ENCODE peak calls at places on chromosomes 3 and 15, in four cellular contexts. Q, L, I and D are unnamed samples.

GRCh38 chr3:134059680-134060560 is 30.2 kb upstream of the SLCO2A1 start:
- DNase-seq in Q (no peak), L (no peak), I (no peak), D (no peak)

GRCh38 chr3:14405886-14406238 is 3.5 kb downstream of the SLC6A6 start:
- DNase-seq in Q (no peak), L (no peak), I (peak; percentile 14), D (no peak)

GRCh38 chr3:162400697-162401096 is 904.1 kb downstream of the OTOL1 start:
- DNase-seq in Q (no peak), L (no peak), I (no peak), D (no peak)

GRCh38 chr15:63874616-63875015 is 40.9 kb upstream of the HERC1 start:
- DNase-seq in Q (no peak), L (no peak), I (no peak), D (no peak)

GRCh38 chr3:181458857-181459256 is 252.9 kb upstream of the SOX2 start:
- DNase-seq in Q (no peak), L (no peak), I (no peak), D (no peak)

GRCh38 chr15:79341361-79341760 is 30.4 kb downstream of the TMED3 start:
- DNase-seq in Q (no peak), L (no peak), I (no peak), D (no peak)

GRCh38 chr15:47378527-47378926 is 338.8 kb upstream of the SEMA6D start:
- DNase-seq in Q (no peak), L (no peak), I (no peak), D (no peak)

GRCh38 chr3:6510713-6511112 is 350.2 kb upstream of the GRM7 start:
- DNase-seq in Q (no peak), L (no peak), I (no peak), D (no peak)

GRCh38 chr15:43095243-43095642 is 10.6 kb downstream of the UBR1 start:
- DNase-seq in Q (no peak), L (no peak), I (no peak), D (no peak)

GRCh38 chr3:10198761-10199688 is 34.3 kb downstream of the IRAK2 start:
- DNase-seq in Q (peak; percentile 63), L (peak; percentile 65), I (peak; percentile 48), D (peak; percentile 55)

GRCh38 chr15:31473384-31474058 is 146.9 kb downstream of the KLF13 start:
- DNase-seq in Q (no peak), L (no peak), I (no peak), D (no peak)

GRCh38 chr15:64105113-64105704 is 9.4 kb downstream of the SNX1 start:
- DNase-seq in Q (no peak), L (no peak), I (peak; percentile 40), D (no peak)

GRCh38 chr15:68658641-68659358 is 80.0 kb downstream of the CORO2B start:
- DNase-seq in Q (no peak), L (no peak), I (no peak), D (no peak)

GRCh38 chr15:59791646-59792208 is 102.6 kb upstream of the BNIP2 start:
- DNase-seq in Q (no peak), L (no peak), I (no peak), D (no peak)